ENCODE peak calls at places on chromosomes 3 and 15, in four cellular contexts. E, R, Z and D are unnamed samples.

GRCh38 chr3:32177702-32178198 is 60.7 kb upstream of the CMTM8 start:
- DNase-seq in E (peak), R (no peak), Z (peak), D (no peak)

GRCh38 chr15:40582726-40583246 is 11.3 kb upstream of the KNL1 start:
- DNase-seq in E (no peak), R (peak), Z (peak), D (no peak)

GRCh38 chr15:88126695-88127476 is 129.7 kb downstream of the NTRK3 start:
- DNase-seq in E (no peak), R (no peak), Z (no peak), D (no peak)

GRCh38 chr15:64748251-64748650 is 27.1 kb downstream of the RBPMS2 start:
- DNase-seq in E (no peak), R (no peak), Z (no peak), D (no peak)

GRCh38 chr3:194034556-194035336 is 101.2 kb upstream of the HES1 start:
- DNase-seq in E (no peak), R (no peak), Z (no peak), D (no peak)

GRCh38 chr3:4852780-4853748 is 126.2 kb upstream of the BHLHE40 start:
- DNase-seq in E (no peak), R (no peak), Z (no peak), D (no peak)

GRCh38 chr3:47406762-47407149 is 25.9 kb downstream of the PTPN23 start:
- DNase-seq in E (no peak), R (no peak), Z (no peak), D (no peak)

GRCh38 chr3:124770341-124771082 is 40.3 kb downstream of the UMPS start:
- DNase-seq in E (no peak), R (peak), Z (no peak), D (no peak)

GRCh38 chr15:37015476-37015875 is 84.9 kb downstream of the MEIS2 start:
- DNase-seq in E (no peak), R (no peak), Z (no peak), D (no peak)

GRCh38 chr3:188037965-188038581 is 115.9 kb upstream of the LPP start:
- DNase-seq in E (no peak), R (no peak), Z (no peak), D (no peak)

GRCh38 chr15:88031461-88031860 is 225.1 kb downstream of the NTRK3 start:
- DNase-seq in E (no peak), R (no peak), Z (no peak), D (no peak)

GRCh38 chr3:195823998-195824397 is 12.3 kb upstream of the MUC4 start:
- DNase-seq in E (no peak), R (no peak), Z (no peak), D (no peak)

GRCh38 chr3:46812237-46812791 is 50.9 kb downstream of the MYL3 start:
- DNase-seq in E (no peak), R (peak), Z (peak), D (peak)

GRCh38 chr15:32705450-32705849 is 12.4 kb upstream of the GREM1 start:
- DNase-seq in E (no peak), R (no peak), Z (no peak), D (no peak)

GRCh38 chr3:99473321-99473751 is 165.1 kb upstream of the COL8A1 start:
- DNase-seq in E (peak), R (no peak), Z (no peak), D (no peak)

GRCh38 chr15:61794881-61795280 is 265.4 kb downstream of the VPS13C start:
- DNase-seq in E (no peak), R (no peak), Z (no peak), D (no peak)

GRCh38 chr3:15325228-15325627 is 7.2 kb downstream of the SH3BP5 start:
- DNase-seq in E (no peak), R (no peak), Z (no peak), D (no peak)

GRCh38 chr3:114144909-114145688 is 33.8 kb downstream of the DRD3 start:
- DNase-seq in E (no peak), R (no peak), Z (peak), D (no peak)

GRCh38 chr15:72858205-72858604 is 74.6 kb upstream of the ADPGK start:
- DNase-seq in E (no peak), R (no peak), Z (no peak), D (no peak)

GRCh38 chr3:120852412-120852811 is 55.6 kb upstream of the STXBP5L start:
- DNase-seq in E (no peak), R (no peak), Z (no peak), D (no peak)

GRCh38 chr3:58899159-58899952 is 150.5 kb downstream of the CFAP20DC start:
- DNase-seq in E (no peak), R (no peak), Z (no peak), D (peak)

GRCh38 chr3:80993241-80993945 is 768.1 kb downstream of the GBE1 start:
- DNase-seq in E (no peak), R (no peak), Z (no peak), D (no peak)

GRCh38 chr3:19274576-19274975 is 126.3 kb downstream of the KCNH8 start:
- DNase-seq in E (no peak), R (no peak), Z (no peak), D (no peak)

GRCh38 chr3:45441570-45442313 is 53.4 kb downstream of the LARS2 start:
- DNase-seq in E (no peak), R (no peak), Z (no peak), D (no peak)

GRCh38 chr3:64892664-64893309 is 205.0 kb upstream of the ADAMTS9 start:
- DNase-seq in E (peak), R (no peak), Z (no peak), D (no peak)

GRCh38 chr3:123618768-123619484 is 34.1 kb upstream of the HACD2 start:
- DNase-seq in E (no peak), R (peak), Z (no peak), D (peak)

GRCh38 chr3:188362405-188362831 is 208.5 kb downstream of the LPP start:
- DNase-seq in E (peak), R (no peak), Z (peak), D (no peak)

GRCh38 chr3:196740476-196741400 is 1.1 kb downstream of the PAK2 start:
- DNase-seq in E (no peak), R (no peak), Z (peak), D (no peak)

GRCh38 chr3:24351779-24352469 is 142.7 kb downstream of the THRB start:
- DNase-seq in E (no peak), R (peak), Z (no peak), D (no peak)

GRCh38 chr3:17094551-17094950 is 209.8 kb downstream of the PLCL2 start:
- DNase-seq in E (no peak), R (no peak), Z (no peak), D (no peak)

GRCh38 chr3:128575777-128576176 is 74.8 kb downstream of the RPN1 start:
- DNase-seq in E (no peak), R (no peak), Z (no peak), D (no peak)

GRCh38 chr3:26807272-26807671 is 184.7 kb downstream of the LRRC3B start:
- DNase-seq in E (no peak), R (no peak), Z (no peak), D (no peak)

GRCh38 chr15:50523736-50524318 is 22.6 kb downstream of the USP50 start:
- DNase-seq in E (no peak), R (no peak), Z (no peak), D (no peak)